ENCODE peak calls at places on chromosomes 3 and 15, in five cellular contexts. One of them, this sample, is unnamed. For H3K4me1, the result is how much of the 10 kb centered on the place peaks cover.

GRCh38 chr3:34102290-34102689 is 303.9 kb downstream of the PDCD6IP start:
- DNase-seq in H1: no peak
- DNase-seq in trophoblast cell: no peak
- DNase-seq in neuronal stem cell: no peak
- DNase-seq in mesenchymal stem cell: no peak
- DNase-seq in this sample: no peak

GRCh38 chr3:39178553-39178952 is 13.8 kb downstream of the XIRP1 start:
- DNase-seq in mesenchymal stem cell: peak
- DNase-seq in trophoblast cell: no peak
- DNase-seq in H1: no peak
- DNase-seq in neuronal stem cell: no peak
- DNase-seq in this sample: no peak

GRCh38 chr15:45199136-45199810 is 11.5 kb upstream of the SHF start:
- DNase-seq in mesenchymal stem cell: peak
- DNase-seq in H1: no peak
- DNase-seq in trophoblast cell: peak
- DNase-seq in neuronal stem cell: peak
- DNase-seq in this sample: peak

GRCh38 chr3:9946112-9947024 is 5.8 kb downstream of the PRRT3 start:
- DNase-seq in trophoblast cell: peak
- DNase-seq in H1: peak
- DNase-seq in neuronal stem cell: peak
- DNase-seq in mesenchymal stem cell: peak
- DNase-seq in this sample: peak

GRCh38 chr3:71119171-71119570 is 464.4 kb downstream of the FOXP1 start:
- DNase-seq in mesenchymal stem cell: no peak
- DNase-seq in neuronal stem cell: no peak
- DNase-seq in trophoblast cell: no peak
- DNase-seq in H1: no peak
- DNase-seq in this sample: no peak

GRCh38 chr3:106825962-106826605 is 551.2 kb upstream of the CCDC54 start:
- DNase-seq in neuronal stem cell: no peak
- DNase-seq in trophoblast cell: peak
- DNase-seq in H1: no peak
- DNase-seq in mesenchymal stem cell: peak
- DNase-seq in this sample: no peak

GRCh38 chr15:44798815-44799214 is 62.5 kb downstream of the TRIM69 start:
- DNase-seq in H1: no peak
- DNase-seq in trophoblast cell: no peak
- DNase-seq in mesenchymal stem cell: no peak
- DNase-seq in neuronal stem cell: no peak
- DNase-seq in this sample: no peak

GRCh38 chr3:44414517-44415090 is 62.9 kb downstream of the ZNF445 start:
- DNase-seq in H1: peak
- DNase-seq in trophoblast cell: no peak
- DNase-seq in mesenchymal stem cell: no peak
- DNase-seq in neuronal stem cell: no peak
- DNase-seq in this sample: no peak

GRCh38 chr3:160126046-160126445 is 99.2 kb upstream of the C3orf80 start:
- DNase-seq in mesenchymal stem cell: no peak
- DNase-seq in trophoblast cell: no peak
- DNase-seq in H1: no peak
- DNase-seq in neuronal stem cell: no peak
- DNase-seq in this sample: no peak

GRCh38 chr3:194249323-194250103 is 101.6 kb downstream of the CPN2 start:
- DNase-seq in trophoblast cell: no peak
- DNase-seq in neuronal stem cell: no peak
- DNase-seq in mesenchymal stem cell: no peak
- DNase-seq in H1: peak
- DNase-seq in this sample: no peak

GRCh38 chr15:95875141-95875643 is 455.3 kb upstream of the NR2F2 start:
- DNase-seq in mesenchymal stem cell: no peak
- DNase-seq in trophoblast cell: peak
- DNase-seq in neuronal stem cell: no peak
- DNase-seq in H1: no peak
- DNase-seq in this sample: no peak

GRCh38 chr15:84811151-84811550 is 6.0 kb upstream of the ALPK3 start:
- DNase-seq in trophoblast cell: no peak
- DNase-seq in H1: no peak
- DNase-seq in neuronal stem cell: no peak
- DNase-seq in mesenchymal stem cell: no peak
- DNase-seq in this sample: no peak

GRCh38 chr3:124221286-124221821 is 229.4 kb upstream of the ROPN1 start:
- DNase-seq in trophoblast cell: no peak
- DNase-seq in H1: no peak
- DNase-seq in neuronal stem cell: no peak
- DNase-seq in mesenchymal stem cell: no peak
- DNase-seq in this sample: no peak

GRCh38 chr3:173009410-173009809 is 131.6 kb downstream of the SPATA16 start:
- DNase-seq in mesenchymal stem cell: no peak
- DNase-seq in neuronal stem cell: no peak
- DNase-seq in H1: no peak
- DNase-seq in trophoblast cell: no peak
- DNase-seq in this sample: peak

GRCh38 chr15:69609176-69609575 is 156.6 kb downstream of the RPLP1 start:
- DNase-seq in neuronal stem cell: no peak
- DNase-seq in trophoblast cell: peak
- DNase-seq in mesenchymal stem cell: peak
- DNase-seq in H1: no peak
- DNase-seq in this sample: no peak

GRCh38 chr3:102054543-102054942 is 205.2 kb downstream of the NFKBIZ start:
- DNase-seq in neuronal stem cell: no peak
- DNase-seq in trophoblast cell: no peak
- DNase-seq in mesenchymal stem cell: no peak
- DNase-seq in H1: no peak
- DNase-seq in this sample: no peak

GRCh38 chr3:47342156-47342555 is 38.7 kb upstream of the PTPN23 start:
- DNase-seq in neuronal stem cell: no peak
- DNase-seq in trophoblast cell: no peak
- DNase-seq in mesenchymal stem cell: no peak
- DNase-seq in H1: no peak
- DNase-seq in this sample: no peak

GRCh38 chr3:197421021-197421420 is 122.6 kb upstream of the DLG1 start:
- DNase-seq in mesenchymal stem cell: no peak
- DNase-seq in trophoblast cell: no peak
- DNase-seq in H1: no peak
- DNase-seq in neuronal stem cell: no peak
- DNase-seq in this sample: no peak

GRCh38 chr3:194224937-194225422 is 89.0 kb downstream of the HES1 start:
- DNase-seq in trophoblast cell: no peak
- DNase-seq in mesenchymal stem cell: no peak
- DNase-seq in neuronal stem cell: no peak
- DNase-seq in H1: peak
- DNase-seq in this sample: no peak

GRCh38 chr3:187165144-187165543 is 25.8 kb upstream of the RPL39L start:
- DNase-seq in mesenchymal stem cell: peak
- DNase-seq in H1: no peak
- DNase-seq in trophoblast cell: peak
- DNase-seq in neuronal stem cell: peak
- DNase-seq in this sample: peak

GRCh38 chr15:52056001-52056400 is 37.0 kb downstream of the MAPK6 start:
- DNase-seq in neuronal stem cell: no peak
- DNase-seq in mesenchymal stem cell: no peak
- DNase-seq in trophoblast cell: no peak
- DNase-seq in H1: no peak
- DNase-seq in this sample: no peak

GRCh38 chr3:133691410-133692107 is 29.8 kb upstream of the TOPBP1 start:
- DNase-seq in trophoblast cell: no peak
- DNase-seq in neuronal stem cell: no peak
- DNase-seq in H1: no peak
- DNase-seq in mesenchymal stem cell: no peak
- DNase-seq in this sample: no peak

GRCh38 chr15:77480859-77481258 is 60.2 kb downstream of the HMG20A start:
- DNase-seq in neuronal stem cell: no peak
- DNase-seq in H1: no peak
- DNase-seq in mesenchymal stem cell: no peak
- DNase-seq in trophoblast cell: no peak
- DNase-seq in this sample: no peak
- H2BK12ac ChIP-seq in neuronal stem cell: no peak
- H2BK12ac ChIP-seq in H1: no peak
- H2BK12ac ChIP-seq in mesenchymal stem cell: no peak
- H2BK12ac ChIP-seq in trophoblast cell: no peak
- H2BK12ac ChIP-seq in this sample: no peak

GRCh38 chr3:127462111-127462655 is 128.3 kb downstream of the TPRA1 start:
- DNase-seq in H1: no peak
- DNase-seq in neuronal stem cell: no peak
- DNase-seq in mesenchymal stem cell: no peak
- DNase-seq in trophoblast cell: peak
- DNase-seq in this sample: no peak
- H3K4me1 ChIP-seq in H1: under half
- H3K4me1 ChIP-seq in neuronal stem cell: under half
- H3K4me1 ChIP-seq in mesenchymal stem cell: under half
- H3K4me1 ChIP-seq in trophoblast cell: under half
- H3K4me1 ChIP-seq in this sample: under half

GRCh38 chr15:68541743-68542142 is 37.0 kb upstream of the CORO2B start:
- DNase-seq in H1: no peak
- DNase-seq in neuronal stem cell: no peak
- DNase-seq in trophoblast cell: no peak
- DNase-seq in mesenchymal stem cell: no peak
- DNase-seq in this sample: no peak

GRCh38 chr15:68536331-68537095 is 42.3 kb upstream of the CORO2B start:
- DNase-seq in neuronal stem cell: no peak
- DNase-seq in trophoblast cell: no peak
- DNase-seq in mesenchymal stem cell: peak
- DNase-seq in H1: no peak
- DNase-seq in this sample: no peak

GRCh38 chr15:68537506-68537905 is 41.3 kb upstream of the CORO2B start:
- DNase-seq in neuronal stem cell: no peak
- DNase-seq in mesenchymal stem cell: no peak
- DNase-seq in trophoblast cell: no peak
- DNase-seq in H1: no peak
- DNase-seq in this sample: no peak

GRCh38 chr15:68538291-68538690 is 40.5 kb upstream of the CORO2B start:
- DNase-seq in mesenchymal stem cell: no peak
- DNase-seq in H1: no peak
- DNase-seq in neuronal stem cell: no peak
- DNase-seq in trophoblast cell: no peak
- DNase-seq in this sample: no peak

DNA sequence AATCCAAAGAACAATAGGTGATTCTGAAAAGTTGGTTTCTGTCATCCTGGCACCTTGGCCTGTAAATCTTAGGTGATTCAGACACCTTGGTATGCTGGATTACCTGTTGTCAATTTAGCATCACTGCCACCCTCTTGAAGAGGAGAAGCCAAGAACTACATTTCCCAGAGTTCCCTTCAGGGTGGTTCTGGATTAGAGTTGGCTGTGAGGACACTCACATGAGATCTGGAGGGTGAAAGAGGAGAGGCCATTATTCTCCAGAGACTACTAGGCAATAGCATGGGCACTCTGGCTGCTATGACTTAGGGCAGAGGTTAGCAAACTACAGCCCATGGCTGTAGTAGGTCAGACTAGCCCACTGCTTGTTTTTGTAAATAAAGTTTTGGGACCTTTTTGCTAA is 41.7 kb upstream of the CORO2B start:
- DNase-seq in H1: no peak
- DNase-seq in neuronal stem cell: no peak
- DNase-seq in trophoblast cell: no peak
- DNase-seq in mesenchymal stem cell: no peak
- DNase-seq in this sample: no peak
- H2AK5ac ChIP-seq in H1: no peak
- H2AK5ac ChIP-seq in neuronal stem cell: no peak
- H2AK5ac ChIP-seq in trophoblast cell: no peak
- H2AK5ac ChIP-seq in mesenchymal stem cell: peak
- H2AK5ac ChIP-seq in this sample: no peak

GRCh38 chr15:26355671-26356070 is 417.2 kb downstream of the GABRB3 start:
- DNase-seq in H1: no peak
- DNase-seq in mesenchymal stem cell: no peak
- DNase-seq in trophoblast cell: no peak
- DNase-seq in neuronal stem cell: no peak
- DNase-seq in this sample: no peak

GRCh38 chr15:26359855-26360254 is 413.0 kb downstream of the GABRB3 start:
- DNase-seq in H1: no peak
- DNase-seq in mesenchymal stem cell: no peak
- DNase-seq in neuronal stem cell: no peak
- DNase-seq in trophoblast cell: no peak
- DNase-seq in this sample: no peak

GRCh38 chr15:26358708-26359107 is 414.2 kb downstream of the GABRB3 start:
- DNase-seq in H1: no peak
- DNase-seq in trophoblast cell: no peak
- DNase-seq in mesenchymal stem cell: no peak
- DNase-seq in neuronal stem cell: no peak
- DNase-seq in this sample: no peak

GRCh38 chr15:26352909-26353308 is 420.0 kb downstream of the GABRB3 start:
- DNase-seq in H1: no peak
- DNase-seq in neuronal stem cell: no peak
- DNase-seq in mesenchymal stem cell: no peak
- DNase-seq in trophoblast cell: no peak
- DNase-seq in this sample: no peak

DNA sequence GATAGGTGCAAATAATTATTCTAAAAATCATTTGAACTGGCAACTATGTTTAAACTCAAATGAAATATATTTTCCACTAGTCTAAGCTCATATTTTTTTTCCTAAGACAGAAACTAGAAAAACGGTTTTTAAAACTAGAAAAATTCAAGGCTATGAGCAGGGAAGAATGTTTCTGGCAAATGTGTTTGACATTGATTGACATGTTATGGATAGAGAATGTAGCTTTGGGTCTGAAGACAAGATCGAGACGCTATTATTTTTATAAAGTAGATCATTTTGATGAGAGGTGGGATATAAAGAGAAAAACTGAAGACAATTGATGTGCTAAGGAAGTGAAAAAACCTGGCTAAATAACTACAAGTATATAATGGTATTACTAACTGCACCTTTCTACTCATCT is 415.2 kb downstream of the GABRB3 start:
- DNase-seq in neuronal stem cell: no peak
- DNase-seq in mesenchymal stem cell: no peak
- DNase-seq in trophoblast cell: no peak
- DNase-seq in H1: no peak
- DNase-seq in this sample: no peak
- H2BK12ac ChIP-seq in neuronal stem cell: no peak
- H2BK12ac ChIP-seq in mesenchymal stem cell: no peak
- H2BK12ac ChIP-seq in trophoblast cell: no peak
- H2BK12ac ChIP-seq in H1: no peak
- H2BK12ac ChIP-seq in this sample: no peak

This sample was measured in H9.